ENCODE peak calls at places on chromosomes 6 and 20, in nine cellular contexts. One of them, this sample, is unnamed.

GRCh38 chr6:139540276-139540675 is 165.8 kb upstream of the CITED2 start:
- DNase-seq in HepG2: no peak
- DNase-seq in sigmoid colon: no peak
- DNase-seq in transverse colon: peak
- DNase-seq in upper lobe of left lung: no peak
- DNase-seq in suprapubic skin: no peak
- DNase-seq in ovary: no peak
- DNase-seq in A549: no peak
- DNase-seq in stomach: peak
- DNase-seq in this sample: no peak

GRCh38 chr6:52507557-52508260 is 69.2 kb downstream of the TRAM2 start:
- DNase-seq in HepG2: no peak
- DNase-seq in sigmoid colon: no peak
- DNase-seq in transverse colon: no peak
- DNase-seq in upper lobe of left lung: no peak
- DNase-seq in suprapubic skin: no peak
- DNase-seq in ovary: no peak
- DNase-seq in A549: no peak
- DNase-seq in stomach: no peak
- DNase-seq in this sample: peak

GRCh38 chr6:168514216-168514615 is 73.2 kb downstream of the SMOC2 start:
- DNase-seq in HepG2: no peak
- DNase-seq in sigmoid colon: peak
- DNase-seq in transverse colon: peak
- DNase-seq in upper lobe of left lung: no peak
- DNase-seq in suprapubic skin: peak
- DNase-seq in ovary: peak
- DNase-seq in A549: no peak
- DNase-seq in stomach: peak
- DNase-seq in this sample: peak

GRCh38 chr20:32485126-32485769 is 99.9 kb downstream of the NOL4L start:
- DNase-seq in HepG2: peak
- DNase-seq in sigmoid colon: peak
- DNase-seq in transverse colon: peak
- DNase-seq in upper lobe of left lung: no peak
- DNase-seq in suprapubic skin: peak
- DNase-seq in ovary: peak
- DNase-seq in A549: peak
- DNase-seq in stomach: peak
- DNase-seq in this sample: peak

GRCh38 chr6:85429346-85429745 is 20.5 kb upstream of the NT5E start:
- DNase-seq in HepG2: no peak
- DNase-seq in sigmoid colon: no peak
- DNase-seq in transverse colon: no peak
- DNase-seq in upper lobe of left lung: no peak
- DNase-seq in suprapubic skin: no peak
- DNase-seq in ovary: no peak
- DNase-seq in A549: no peak
- DNase-seq in stomach: no peak
- DNase-seq in this sample: no peak

GRCh38 chr6:119209452-119210205 is 131.2 kb upstream of the FAM184A start:
- DNase-seq in HepG2: no peak
- DNase-seq in sigmoid colon: no peak
- DNase-seq in transverse colon: no peak
- DNase-seq in upper lobe of left lung: no peak
- DNase-seq in suprapubic skin: no peak
- DNase-seq in ovary: no peak
- DNase-seq in A549: no peak
- DNase-seq in stomach: no peak
- DNase-seq in this sample: no peak

GRCh38 chr6:20024979-20025378 is 187.3 kb downstream of the MBOAT1 start:
- DNase-seq in HepG2: no peak
- DNase-seq in sigmoid colon: no peak
- DNase-seq in transverse colon: no peak
- DNase-seq in upper lobe of left lung: no peak
- DNase-seq in suprapubic skin: no peak
- DNase-seq in ovary: no peak
- DNase-seq in A549: no peak
- DNase-seq in stomach: no peak
- DNase-seq in this sample: no peak

GRCh38 chr20:16064991-16065707 is 508.1 kb downstream of the KIF16B start:
- DNase-seq in HepG2: peak
- DNase-seq in sigmoid colon: no peak
- DNase-seq in transverse colon: no peak
- DNase-seq in upper lobe of left lung: no peak
- DNase-seq in suprapubic skin: no peak
- DNase-seq in ovary: no peak
- DNase-seq in A549: no peak
- DNase-seq in stomach: no peak
- DNase-seq in this sample: no peak

GRCh38 chr20:38673731-38674177 is 50.5 kb upstream of the SLC32A1 start:
- DNase-seq in HepG2: no peak
- DNase-seq in sigmoid colon: no peak
- DNase-seq in transverse colon: no peak
- DNase-seq in upper lobe of left lung: no peak
- DNase-seq in suprapubic skin: no peak
- DNase-seq in ovary: peak
- DNase-seq in A549: no peak
- DNase-seq in stomach: no peak
- DNase-seq in this sample: no peak

GRCh38 chr6:133202610-133203343 is 38.4 kb upstream of the EYA4 start:
- DNase-seq in HepG2: no peak
- DNase-seq in sigmoid colon: no peak
- DNase-seq in transverse colon: no peak
- DNase-seq in upper lobe of left lung: no peak
- DNase-seq in suprapubic skin: no peak
- DNase-seq in ovary: no peak
- DNase-seq in A549: no peak
- DNase-seq in stomach: no peak
- DNase-seq in this sample: no peak

GRCh38 chr6:73942581-73942980 is 246.6 kb downstream of the CD109 start:
- DNase-seq in HepG2: peak
- DNase-seq in sigmoid colon: no peak
- DNase-seq in transverse colon: no peak
- DNase-seq in upper lobe of left lung: no peak
- DNase-seq in suprapubic skin: no peak
- DNase-seq in ovary: no peak
- DNase-seq in A549: no peak
- DNase-seq in stomach: no peak
- DNase-seq in this sample: no peak

GRCh38 chr6:152338335-152339125 is 298.6 kb downstream of the SYNE1 start:
- DNase-seq in HepG2: peak
- DNase-seq in sigmoid colon: peak
- DNase-seq in transverse colon: peak
- DNase-seq in upper lobe of left lung: no peak
- DNase-seq in suprapubic skin: no peak
- DNase-seq in ovary: peak
- DNase-seq in A549: peak
- DNase-seq in stomach: peak
- DNase-seq in this sample: peak

GRCh38 chr6:111721677-111722219 is 116.1 kb upstream of the TRAF3IP2 start:
- DNase-seq in HepG2: peak
- DNase-seq in sigmoid colon: no peak
- DNase-seq in transverse colon: no peak
- DNase-seq in upper lobe of left lung: no peak
- DNase-seq in suprapubic skin: no peak
- DNase-seq in ovary: no peak
- DNase-seq in A549: peak
- DNase-seq in stomach: no peak
- DNase-seq in this sample: no peak

GRCh38 chr20:25036331-25036936 is 21.5 kb downstream of the ACSS1 start:
- DNase-seq in HepG2: no peak
- DNase-seq in sigmoid colon: no peak
- DNase-seq in transverse colon: no peak
- DNase-seq in upper lobe of left lung: no peak
- DNase-seq in suprapubic skin: no peak
- DNase-seq in ovary: no peak
- DNase-seq in A549: no peak
- DNase-seq in stomach: no peak
- DNase-seq in this sample: no peak

GRCh38 chr6:31580807-31581437 is 1.3 kb downstream of the LTB start:
- DNase-seq in HepG2: peak
- DNase-seq in sigmoid colon: peak
- DNase-seq in transverse colon: peak
- DNase-seq in upper lobe of left lung: peak
- DNase-seq in suprapubic skin: peak
- DNase-seq in ovary: peak
- DNase-seq in A549: peak
- DNase-seq in stomach: peak
- DNase-seq in this sample: peak

GRCh38 chr6:3825331-3825831 is 23.8 kb upstream of the FAM50B start:
- DNase-seq in HepG2: peak
- DNase-seq in sigmoid colon: peak
- DNase-seq in transverse colon: no peak
- DNase-seq in upper lobe of left lung: peak
- DNase-seq in suprapubic skin: peak
- DNase-seq in ovary: peak
- DNase-seq in A549: no peak
- DNase-seq in stomach: peak
- DNase-seq in this sample: no peak

GRCh38 chr20:33944914-33945313 is 48.8 kb upstream of the RALY start:
- DNase-seq in HepG2: peak
- DNase-seq in sigmoid colon: no peak
- DNase-seq in transverse colon: no peak
- DNase-seq in upper lobe of left lung: no peak
- DNase-seq in suprapubic skin: no peak
- DNase-seq in ovary: no peak
- DNase-seq in A549: no peak
- DNase-seq in stomach: no peak
- DNase-seq in this sample: no peak

GRCh38 chr20:15632680-15633079 is 940.6 kb downstream of the KIF16B start:
- DNase-seq in HepG2: no peak
- DNase-seq in sigmoid colon: no peak
- DNase-seq in transverse colon: no peak
- DNase-seq in upper lobe of left lung: no peak
- DNase-seq in suprapubic skin: no peak
- DNase-seq in ovary: no peak
- DNase-seq in A549: no peak
- DNase-seq in stomach: no peak
- DNase-seq in this sample: no peak

GRCh38 chr6:118618676-118619377 is 32.6 kb downstream of the CEP85L start:
- DNase-seq in HepG2: peak
- DNase-seq in sigmoid colon: peak
- DNase-seq in transverse colon: peak
- DNase-seq in upper lobe of left lung: no peak
- DNase-seq in suprapubic skin: peak
- DNase-seq in ovary: peak
- DNase-seq in A549: peak
- DNase-seq in stomach: peak
- DNase-seq in this sample: peak

GRCh38 chr6:12339022-12339421 is 48.9 kb downstream of the EDN1 start:
- DNase-seq in HepG2: no peak
- DNase-seq in sigmoid colon: no peak
- DNase-seq in transverse colon: peak
- DNase-seq in upper lobe of left lung: no peak
- DNase-seq in suprapubic skin: no peak
- DNase-seq in ovary: no peak
- DNase-seq in A549: no peak
- DNase-seq in stomach: no peak
- DNase-seq in this sample: no peak

DNA sequence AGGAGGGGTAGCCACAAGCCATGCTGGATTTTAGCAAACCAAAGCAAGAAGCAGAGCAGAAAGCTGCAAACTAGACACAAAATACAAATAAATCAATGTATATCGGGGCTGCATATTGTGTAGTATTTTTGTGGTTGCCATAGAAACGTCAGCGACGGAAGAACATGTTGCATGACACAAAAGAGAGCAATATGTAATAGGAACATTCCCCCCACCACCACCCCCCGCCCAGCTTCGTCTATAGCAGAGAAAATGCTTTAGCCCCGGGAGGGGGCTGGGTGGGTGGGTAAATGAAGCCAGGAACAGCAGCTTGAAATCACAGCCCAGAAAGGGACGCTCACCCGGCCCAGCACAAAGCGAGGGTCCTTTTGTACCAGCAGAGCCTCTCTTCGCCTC is 507 bp downstream of the AGPAT4 start:
- DNase-seq in HepG2: no peak
- DNase-seq in sigmoid colon: peak
- DNase-seq in transverse colon: no peak
- DNase-seq in upper lobe of left lung: no peak
- DNase-seq in suprapubic skin: peak
- DNase-seq in ovary: no peak
- DNase-seq in A549: no peak
- DNase-seq in stomach: no peak
- DNase-seq in this sample: no peak
- TF ChIP-seq EP300 in HepG2: no peak
- TF ChIP-seq EP300 in sigmoid colon: no peak
- TF ChIP-seq EP300 in transverse colon: no peak
- TF ChIP-seq EP300 in upper lobe of left lung: no peak
- TF ChIP-seq EP300 in suprapubic skin: no peak
- TF ChIP-seq EP300 in ovary: no peak
- TF ChIP-seq EP300 in A549: no peak
- TF ChIP-seq EP300 in stomach: no peak
- TF ChIP-seq EP300 in this sample: no peak

DNA sequence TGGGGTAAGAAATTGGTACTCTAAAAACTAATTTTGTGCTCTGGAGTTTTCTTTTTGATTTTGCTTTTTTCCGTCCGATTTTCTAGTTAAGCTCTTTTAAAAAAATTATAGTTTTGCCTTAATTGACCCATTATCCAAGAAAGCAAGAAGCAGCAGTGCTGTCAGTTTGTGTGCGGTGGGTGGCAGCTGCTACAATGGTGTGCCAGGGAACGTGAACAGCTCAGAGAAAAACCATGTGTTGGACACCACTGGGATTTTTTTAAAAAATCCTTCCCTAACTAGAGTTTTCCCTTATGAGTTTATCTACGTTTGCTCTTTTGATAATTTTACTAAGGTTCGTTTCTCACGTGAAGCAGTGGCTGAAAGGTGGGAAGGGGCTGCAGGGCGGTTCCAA is 8.0 kb downstream of the MAP3K5 start:
- DNase-seq in HepG2: no peak
- DNase-seq in sigmoid colon: no peak
- DNase-seq in transverse colon: no peak
- DNase-seq in upper lobe of left lung: no peak
- DNase-seq in suprapubic skin: no peak
- DNase-seq in ovary: no peak
- DNase-seq in A549: no peak
- DNase-seq in stomach: no peak
- DNase-seq in this sample: no peak
- H3K4me3 ChIP-seq in HepG2: no peak
- H3K4me3 ChIP-seq in sigmoid colon: no peak
- H3K4me3 ChIP-seq in transverse colon: no peak
- H3K4me3 ChIP-seq in upper lobe of left lung: peak
- H3K4me3 ChIP-seq in suprapubic skin: no peak
- H3K4me3 ChIP-seq in ovary: no peak
- H3K4me3 ChIP-seq in A549: no peak
- H3K4me3 ChIP-seq in stomach: no peak
- H3K4me3 ChIP-seq in this sample: no peak

GRCh38 chr20:58895099-58895795 is 42.7 kb downstream of the GNAS start:
- DNase-seq in HepG2: no peak
- DNase-seq in sigmoid colon: no peak
- DNase-seq in transverse colon: no peak
- DNase-seq in upper lobe of left lung: no peak
- DNase-seq in suprapubic skin: no peak
- DNase-seq in ovary: no peak
- DNase-seq in A549: no peak
- DNase-seq in stomach: no peak
- DNase-seq in this sample: no peak
- H3K27ac ChIP-seq in HepG2: no peak
- H3K27ac ChIP-seq in sigmoid colon: peak
- H3K27ac ChIP-seq in transverse colon: no peak
- H3K27ac ChIP-seq in upper lobe of left lung: no peak
- H3K27ac ChIP-seq in suprapubic skin: no peak
- H3K27ac ChIP-seq in ovary: no peak
- H3K27ac ChIP-seq in A549: peak
- H3K27ac ChIP-seq in stomach: peak
- H3K27ac ChIP-seq in this sample: peak

GRCh38 chr6:43858161-43859153 is 88.4 kb downstream of the VEGFA start:
- DNase-seq in HepG2: no peak
- DNase-seq in sigmoid colon: no peak
- DNase-seq in transverse colon: no peak
- DNase-seq in upper lobe of left lung: no peak
- DNase-seq in suprapubic skin: no peak
- DNase-seq in ovary: no peak
- DNase-seq in A549: no peak
- DNase-seq in stomach: no peak
- DNase-seq in this sample: no peak
- TF ChIP-seq EP300 in HepG2: no peak
- TF ChIP-seq EP300 in sigmoid colon: no peak
- TF ChIP-seq EP300 in transverse colon: no peak
- TF ChIP-seq EP300 in upper lobe of left lung: no peak
- TF ChIP-seq EP300 in suprapubic skin: no peak
- TF ChIP-seq EP300 in ovary: no peak
- TF ChIP-seq EP300 in A549: no peak
- TF ChIP-seq EP300 in stomach: no peak
- TF ChIP-seq EP300 in this sample: no peak

This sample was measured in tibial nerve.